ENCODE peak calls at places on chromosomes 13 and 19, in five cellular contexts. G is K562, O is IMR-90, N is GM12878, M is fibroblast of lung. I is an unnamed sample.

GRCh38 chr13:93686399-93686798 is 459.8 kb downstream of the GPC6 start:
- DNase-seq in G (no peak), O (no peak), N (no peak), M (no peak), I (no peak)

GRCh38 chr19:49515767-49516166 is 3.3 kb downstream of the FCGRT start:
- DNase-seq in G (no peak), O (no peak), N (no peak), M (peak; percentile 41), I (no peak)

GRCh38 chr19:35315883-35316282 is 13.1 kb upstream of the CD22 start:
- DNase-seq in G (peak; percentile 81), O (no peak), N (no peak), M (no peak), I (no peak)

GRCh38 chr19:56314018-56314583 is 538 bp downstream of the ZSCAN5A start:
- DNase-seq in G (no peak), O (peak; percentile 22), N (no peak), M (no peak), I (no peak)

GRCh38 chr13:30998548-30999140 is 66.2 kb downstream of the TEX26 start:
- DNase-seq in G (no peak), O (peak; percentile 73), N (no peak), M (peak; percentile 42), I (no peak)

GRCh38 chr13:85080726-85081125 is 718.5 kb downstream of the SLITRK6 start:
- DNase-seq in G (no peak), O (no peak), N (no peak), M (no peak), I (no peak)

GRCh38 chr19:10643166-10643967 is 10.8 kb upstream of the ILF3 start:
- DNase-seq in G (no peak), O (no peak), N (no peak), M (no peak), I (no peak)

GRCh38 chr13:24063281-24063851 is 97.2 kb upstream of the SPATA13 start:
- DNase-seq in G (no peak), O (no peak), N (no peak), M (no peak), I (no peak)

GRCh38 chr13:78060966-78061365 is 142.3 kb upstream of the EDNRB start:
- DNase-seq in G (no peak), O (no peak), N (no peak), M (no peak), I (peak; percentile 24)

GRCh38 chr13:28140433-28141125 is 2.2 kb downstream of the PAN3 start:
- DNase-seq in G (no peak), O (peak; percentile 8), N (no peak), M (no peak), I (no peak)

GRCh38 chr13:39777527-39778061 is 122.1 kb downstream of the COG6 start:
- DNase-seq in G (peak; percentile 1), O (peak; percentile 90), N (no peak), M (peak; percentile 77), I (no peak)

GRCh38 chr13:110258876-110259631 is 47.9 kb downstream of the COL4A1 start:
- DNase-seq in G (no peak), O (no peak), N (no peak), M (peak; percentile 22), I (no peak)

GRCh38 chr13:59950201-59950730 is 213.5 kb downstream of the DIAPH3 start:
- DNase-seq in G (no peak), O (peak; percentile 15), N (no peak), M (peak; percentile 13), I (no peak)

GRCh38 chr19:5828661-5829566 is 10.6 kb downstream of the FUT6 start:
- DNase-seq in G (peak; percentile 34), O (no peak), N (no peak), M (peak; percentile 5), I (no peak)

GRCh38 chr19:30046522-30046921 is 104.5 kb downstream of the URI1 start:
- DNase-seq in G (peak; percentile 11), O (peak; percentile 1), N (peak; percentile 33), M (no peak), I (no peak)

GRCh38 chr19:16382775-16383543 is 58.3 kb downstream of the KLF2 start:
- DNase-seq in G (peak; percentile 82), O (peak; percentile 85), N (no peak), M (peak; percentile 89), I (peak; percentile 88)
- H3K9ac ChIP-seq in G (peak overlapping the region; percentile 0), O (no peak overlapping the region), N (peak overlapping the region; percentile 26), M (peak overlapping the region; percentile 37), I (no peak overlapping the region)

DNA sequence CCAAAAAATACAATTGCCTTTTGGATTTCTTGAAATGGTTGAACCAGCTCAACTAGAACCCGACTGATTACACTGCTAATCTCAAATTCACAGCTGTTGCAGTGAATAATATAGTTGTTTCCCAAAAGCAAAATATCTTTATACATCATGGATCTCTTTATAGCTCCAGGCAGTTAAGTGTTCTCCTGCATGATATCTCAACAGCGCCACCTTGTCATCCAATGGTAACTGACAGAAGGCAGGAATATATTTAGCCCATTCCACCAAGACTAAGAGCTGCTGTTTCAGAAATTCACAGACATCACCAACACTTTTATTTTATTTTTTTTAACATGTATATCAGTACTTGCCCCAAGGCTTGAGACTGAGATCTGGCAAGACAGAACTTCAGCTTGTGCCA is 1141.0 kb upstream of the PRR20A start:
- DNase-seq in G (no peak), O (no peak), N (no peak), M (no peak), I (no peak)
- H3K9me3 ChIP-seq in G (no peaks in the 10 kb centered on the region), O (peaks cover 15% of the 10 kb centered on the region), N (no peaks in the 10 kb centered on the region), M (no peaks in the 10 kb centered on the region), I (no peaks in the 10 kb centered on the region)

GRCh38 chr19:3606690-3607289 is at the start of gene TBXA2R:
- DNase-seq in G (peak; percentile 92), O (peak; percentile 43), N (no peak), M (peak; percentile 48), I (peak; percentile 80)
- H3K9ac ChIP-seq in G (peak within 1 kb of the TSS; percentile 92), O (peak within 1 kb of the TSS; percentile 61), N (no peak within 1 kb of the TSS), M (peak within 1 kb of the TSS; percentile 58), I (peak within 1 kb of the TSS; percentile 44)

DNA sequence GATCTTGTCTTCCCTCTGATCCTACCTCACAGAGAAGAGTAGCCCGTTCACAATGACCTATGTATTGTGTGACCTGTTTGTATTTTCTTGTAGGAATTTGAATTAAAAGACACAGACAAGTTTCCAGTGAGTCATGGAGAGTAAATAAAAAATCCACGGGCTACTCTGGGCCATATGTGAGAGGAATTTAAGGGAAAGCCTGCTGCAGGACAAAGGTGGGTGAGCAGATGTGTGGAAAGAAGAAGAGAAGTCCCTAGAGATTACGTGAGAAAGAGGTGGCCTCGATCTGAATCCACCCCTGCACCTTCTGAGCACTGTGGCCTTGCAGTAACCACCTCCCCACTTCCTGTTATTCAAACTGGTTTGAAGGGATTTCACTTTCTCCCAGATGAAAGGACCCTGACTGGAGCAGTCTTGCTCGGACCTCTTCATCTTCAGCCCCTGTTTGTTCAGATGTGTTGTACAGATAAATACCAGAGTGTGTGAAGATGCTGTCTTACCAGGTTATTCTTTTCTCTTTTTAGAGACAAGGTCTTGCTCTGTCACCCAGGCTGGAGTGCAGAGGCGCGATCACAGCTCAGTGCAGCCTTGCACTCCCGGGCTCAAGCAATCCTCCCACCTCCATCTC is 205.4 kb downstream of the PDS5B start:
- DNase-seq in G (no peak), O (peak; percentile 35), N (peak; percentile 62), M (no peak), I (no peak)
- H3K9me3 ChIP-seq in G (no peaks in the 10 kb centered on the region), O (no peaks in the 10 kb centered on the region), N (no peaks in the 10 kb centered on the region), M (no peaks in the 10 kb centered on the region), I (no peaks in the 10 kb centered on the region)

DNA sequence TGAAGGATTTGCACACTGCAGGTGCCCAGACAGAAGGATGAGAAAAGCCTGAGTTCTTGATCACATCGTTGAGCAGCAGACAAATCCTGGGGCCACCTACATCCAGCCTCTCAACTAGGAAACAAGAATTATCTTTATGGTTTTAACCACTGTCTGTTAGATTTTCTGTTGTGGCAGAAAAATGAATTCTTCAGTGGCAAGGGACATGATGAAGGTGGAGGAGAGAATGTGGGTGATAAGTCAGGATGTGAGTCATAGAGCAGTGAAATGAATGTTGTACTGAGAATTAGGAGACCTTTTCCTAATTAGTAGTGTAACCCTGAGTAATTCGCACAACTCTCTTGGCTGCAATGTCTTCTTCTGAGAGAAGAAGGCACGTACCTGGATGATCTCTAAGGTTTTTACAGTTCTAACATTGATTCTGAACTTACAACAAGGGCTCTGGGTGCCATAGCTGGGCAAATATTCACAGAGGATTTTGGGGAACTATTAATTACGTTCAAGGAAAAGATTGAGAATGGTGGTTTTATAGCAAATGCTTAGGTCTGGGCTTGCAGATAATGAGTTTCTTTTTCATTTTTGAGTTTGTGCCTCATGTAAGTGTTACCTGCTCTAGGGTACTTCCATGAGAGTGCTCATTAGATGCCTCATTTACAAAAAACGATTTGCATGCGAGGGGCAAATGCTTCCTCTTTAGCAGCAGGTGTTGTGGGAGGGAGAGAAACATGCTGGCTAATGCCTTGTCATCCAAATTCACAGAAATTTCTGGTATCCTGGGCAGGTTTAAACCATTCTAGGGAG is 111.0 kb upstream of the KL start:
- DNase-seq in G (no peak), O (peak; percentile 3), N (peak; percentile 78), M (no peak), I (no peak)
- H3K9ac ChIP-seq in G (no peak overlapping the region), O (no peak overlapping the region), N (no peak overlapping the region), M (no peak overlapping the region), I (no peak overlapping the region)

GRCh38 chr19:53224606-53225005 is 30.1 kb downstream of the ZNF677 start:
- DNase-seq in G (no peak), O (no peak), N (no peak), M (no peak), I (no peak)
- H3K9me3 ChIP-seq in G (peaks cover 2% of the 10 kb centered on the region), O (peaks cover 32% of the 10 kb centered on the region), N (peaks cover 3% of the 10 kb centered on the region), M (no peaks in the 10 kb centered on the region), I (no peaks in the 10 kb centered on the region)

DNA sequence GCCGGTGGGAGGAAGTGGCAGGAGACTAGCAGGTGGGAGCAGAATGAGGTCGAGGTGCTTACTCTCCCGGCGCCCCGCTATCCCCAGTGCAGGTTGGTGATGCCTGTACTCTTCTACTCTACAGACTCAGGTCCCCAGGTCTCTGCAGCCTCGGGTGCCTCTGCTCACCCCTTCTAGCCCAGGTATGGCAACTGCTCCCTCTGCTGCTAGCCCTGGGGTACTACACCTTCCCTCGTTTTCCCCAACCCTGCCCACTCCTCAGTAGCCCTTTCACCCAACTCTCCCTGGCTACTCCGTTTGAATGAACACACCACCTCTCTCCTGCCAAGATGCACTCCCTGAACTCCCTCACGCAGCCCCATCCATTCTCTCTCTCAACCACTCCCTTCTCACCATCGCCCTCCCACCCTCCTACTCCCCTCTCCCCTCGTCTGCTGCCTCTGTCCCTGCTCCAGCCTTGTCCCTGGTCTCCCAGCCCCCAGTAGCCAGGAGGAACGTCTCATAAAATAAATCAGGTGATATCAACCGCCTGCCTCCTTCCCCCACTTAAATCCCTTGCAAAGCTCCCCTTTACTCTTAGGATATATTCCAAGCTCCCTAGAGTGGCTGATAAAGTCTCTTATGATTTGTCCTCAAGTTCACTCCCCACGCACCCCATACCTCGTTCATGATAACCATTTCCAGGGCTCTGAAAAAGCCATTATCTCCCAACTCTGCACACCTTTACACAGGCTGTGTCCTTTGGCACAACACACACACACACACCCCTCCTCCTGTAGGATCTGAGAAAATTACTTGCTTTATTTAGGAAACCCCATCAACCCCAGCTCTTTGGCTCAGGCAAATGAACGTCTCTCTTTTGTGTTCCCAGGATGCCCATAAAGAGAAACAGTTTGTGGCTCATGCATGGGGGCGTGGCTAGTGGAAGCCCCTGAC is 8.2 kb upstream of the MEIS3 start:
- DNase-seq in G (peak; percentile 82), O (peak; percentile 45), N (no peak), M (peak; percentile 36), I (peak; percentile 65)
- H3K9ac ChIP-seq in G (peak overlapping the region; percentile 76), O (no peak overlapping the region), N (no peak overlapping the region), M (no peak overlapping the region), I (no peak overlapping the region)

DNA sequence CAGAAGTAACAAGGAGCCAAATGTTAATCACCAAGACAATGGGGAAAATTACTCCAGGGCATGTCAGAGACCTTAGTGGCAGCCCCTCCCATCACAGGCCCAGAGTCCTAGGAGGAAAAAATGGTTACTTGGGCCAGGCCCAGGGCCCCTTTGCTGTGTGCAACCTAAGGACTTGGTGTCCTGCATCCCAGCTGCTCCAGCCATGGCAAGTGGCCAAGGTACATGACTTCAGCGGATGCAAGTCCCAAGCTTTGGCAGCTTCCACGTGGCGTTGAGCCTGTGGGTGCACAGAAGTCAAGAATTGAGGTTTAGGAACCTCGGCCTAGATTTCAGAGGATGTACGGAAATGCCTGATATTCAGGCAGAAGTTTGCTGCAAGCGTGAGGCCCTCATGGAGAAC is 46.7 kb downstream of the OR10H4 start:
- DNase-seq in G (no peak), O (no peak), N (no peak), M (no peak), I (no peak)
- H3K9me3 ChIP-seq in G (no peaks in the 10 kb centered on the region), O (no peaks in the 10 kb centered on the region), N (peaks cover 2% of the 10 kb centered on the region), M (no peaks in the 10 kb centered on the region), I (no peaks in the 10 kb centered on the region)

I was measured in colonic mucosa.